ENCODE peak calls at places on chromosomes 2 and 18, in ten cellular contexts. One of them, this sample, is unnamed.

GRCh38 chr2:79097843-79098242 is 10.1 kb upstream of the REG1B start:
- DNase-seq in iris pigment epithelial cell: no peak
- DNase-seq in kidney glomerular epithelial cell: no peak
- DNase-seq in fibroblast of gingiva: no peak
- DNase-seq in GM03348: no peak
- DNase-seq in HCEC 1CT: no peak
- DNase-seq in adrenal gland: no peak
- DNase-seq in GM12865: no peak
- DNase-seq in activated effector memory CD4-positive, alpha-beta T cell treated with Interleukin-2 at 50 U/mL for 16 hours: no peak
- DNase-seq in T-helper 2 cell treated with Interferon-gamma antibody and Interleukin-4, amounts not matched to agents 5 μg/mL and 100 μg/mL, for 36 hours: no peak
- DNase-seq in this sample: no peak

GRCh38 chr2:226079677-226080076 is 680.2 kb downstream of the NYAP2 start:
- DNase-seq in iris pigment epithelial cell: peak
- DNase-seq in kidney glomerular epithelial cell: peak
- DNase-seq in fibroblast of gingiva: no peak
- DNase-seq in GM03348: peak
- DNase-seq in HCEC 1CT: peak
- DNase-seq in adrenal gland: no peak
- DNase-seq in GM12865: no peak
- DNase-seq in activated effector memory CD4-positive, alpha-beta T cell treated with Interleukin-2 at 50 U/mL for 16 hours: no peak
- DNase-seq in T-helper 2 cell treated with Interferon-gamma antibody and Interleukin-4, amounts not matched to agents 5 μg/mL and 100 μg/mL, for 36 hours: no peak
- DNase-seq in this sample: peak

GRCh38 chr2:151269798-151270568 is 8.3 kb upstream of the RBM43 start:
- DNase-seq in iris pigment epithelial cell: peak
- DNase-seq in kidney glomerular epithelial cell: no peak
- DNase-seq in fibroblast of gingiva: no peak
- DNase-seq in GM03348: no peak
- DNase-seq in HCEC 1CT: no peak
- DNase-seq in adrenal gland: no peak
- DNase-seq in GM12865: no peak
- DNase-seq in activated effector memory CD4-positive, alpha-beta T cell treated with Interleukin-2 at 50 U/mL for 16 hours: no peak
- DNase-seq in T-helper 2 cell treated with Interferon-gamma antibody and Interleukin-4, amounts not matched to agents 5 μg/mL and 100 μg/mL, for 36 hours: no peak
- DNase-seq in this sample: no peak

GRCh38 chr18:37274309-37274987 is 291.1 kb downstream of the CELF4 start:
- DNase-seq in iris pigment epithelial cell: no peak
- DNase-seq in kidney glomerular epithelial cell: no peak
- DNase-seq in fibroblast of gingiva: no peak
- DNase-seq in GM03348: no peak
- DNase-seq in HCEC 1CT: no peak
- DNase-seq in adrenal gland: no peak
- DNase-seq in GM12865: no peak
- DNase-seq in activated effector memory CD4-positive, alpha-beta T cell treated with Interleukin-2 at 50 U/mL for 16 hours: no peak
- DNase-seq in T-helper 2 cell treated with Interferon-gamma antibody and Interleukin-4, amounts not matched to agents 5 μg/mL and 100 μg/mL, for 36 hours: no peak
- DNase-seq in this sample: no peak

GRCh38 chr18:14747513-14748474 is at the start of gene ANKRD30B:
- DNase-seq in iris pigment epithelial cell: no peak
- DNase-seq in kidney glomerular epithelial cell: no peak
- DNase-seq in fibroblast of gingiva: peak
- DNase-seq in GM03348: peak
- DNase-seq in HCEC 1CT: no peak
- DNase-seq in adrenal gland: peak
- DNase-seq in GM12865: no peak
- DNase-seq in activated effector memory CD4-positive, alpha-beta T cell treated with Interleukin-2 at 50 U/mL for 16 hours: no peak
- DNase-seq in T-helper 2 cell treated with Interferon-gamma antibody and Interleukin-4, amounts not matched to agents 5 μg/mL and 100 μg/mL, for 36 hours: no peak
- DNase-seq in this sample: no peak

GRCh38 chr2:40251146-40251545 is 200.7 kb downstream of the SLC8A1 start:
- DNase-seq in iris pigment epithelial cell: no peak
- DNase-seq in kidney glomerular epithelial cell: peak
- DNase-seq in fibroblast of gingiva: no peak
- DNase-seq in GM03348: no peak
- DNase-seq in HCEC 1CT: no peak
- DNase-seq in adrenal gland: no peak
- DNase-seq in GM12865: no peak
- DNase-seq in activated effector memory CD4-positive, alpha-beta T cell treated with Interleukin-2 at 50 U/mL for 16 hours: no peak
- DNase-seq in T-helper 2 cell treated with Interferon-gamma antibody and Interleukin-4, amounts not matched to agents 5 μg/mL and 100 μg/mL, for 36 hours: no peak
- DNase-seq in this sample: no peak

GRCh38 chr2:217077841-217078407 is 218.1 kb upstream of the TNP1 start:
- DNase-seq in iris pigment epithelial cell: peak
- DNase-seq in kidney glomerular epithelial cell: peak
- DNase-seq in fibroblast of gingiva: no peak
- DNase-seq in GM03348: peak
- DNase-seq in HCEC 1CT: peak
- DNase-seq in adrenal gland: no peak
- DNase-seq in GM12865: no peak
- DNase-seq in activated effector memory CD4-positive, alpha-beta T cell treated with Interleukin-2 at 50 U/mL for 16 hours: no peak
- DNase-seq in T-helper 2 cell treated with Interferon-gamma antibody and Interleukin-4, amounts not matched to agents 5 μg/mL and 100 μg/mL, for 36 hours: no peak
- DNase-seq in this sample: peak

GRCh38 chr18:78980777-78981651 is 1.4 kb downstream of the SALL3 start:
- DNase-seq in iris pigment epithelial cell: no peak
- DNase-seq in kidney glomerular epithelial cell: no peak
- DNase-seq in fibroblast of gingiva: no peak
- DNase-seq in GM03348: no peak
- DNase-seq in HCEC 1CT: no peak
- DNase-seq in adrenal gland: no peak
- DNase-seq in GM12865: no peak
- DNase-seq in activated effector memory CD4-positive, alpha-beta T cell treated with Interleukin-2 at 50 U/mL for 16 hours: no peak
- DNase-seq in T-helper 2 cell treated with Interferon-gamma antibody and Interleukin-4, amounts not matched to agents 5 μg/mL and 100 μg/mL, for 36 hours: no peak
- DNase-seq in this sample: no peak

GRCh38 chr2:130288467-130289403 is 54.0 kb upstream of the IMP4 start:
- DNase-seq in iris pigment epithelial cell: peak
- DNase-seq in kidney glomerular epithelial cell: no peak
- DNase-seq in fibroblast of gingiva: no peak
- DNase-seq in GM03348: no peak
- DNase-seq in HCEC 1CT: no peak
- DNase-seq in adrenal gland: no peak
- DNase-seq in GM12865: no peak
- DNase-seq in activated effector memory CD4-positive, alpha-beta T cell treated with Interleukin-2 at 50 U/mL for 16 hours: no peak
- DNase-seq in T-helper 2 cell treated with Interferon-gamma antibody and Interleukin-4, amounts not matched to agents 5 μg/mL and 100 μg/mL, for 36 hours: no peak
- DNase-seq in this sample: no peak

GRCh38 chr2:62423883-62424458 is 82.0 kb downstream of the TMEM17 start:
- DNase-seq in iris pigment epithelial cell: no peak
- DNase-seq in kidney glomerular epithelial cell: no peak
- DNase-seq in fibroblast of gingiva: no peak
- DNase-seq in GM03348: no peak
- DNase-seq in HCEC 1CT: no peak
- DNase-seq in adrenal gland: no peak
- DNase-seq in GM12865: no peak
- DNase-seq in activated effector memory CD4-positive, alpha-beta T cell treated with Interleukin-2 at 50 U/mL for 16 hours: no peak
- DNase-seq in T-helper 2 cell treated with Interferon-gamma antibody and Interleukin-4, amounts not matched to agents 5 μg/mL and 100 μg/mL, for 36 hours: no peak
- DNase-seq in this sample: no peak

GRCh38 chr2:150781142-150781541 is 293.7 kb upstream of the RND3 start:
- DNase-seq in iris pigment epithelial cell: no peak
- DNase-seq in kidney glomerular epithelial cell: no peak
- DNase-seq in fibroblast of gingiva: no peak
- DNase-seq in GM03348: no peak
- DNase-seq in HCEC 1CT: no peak
- DNase-seq in adrenal gland: no peak
- DNase-seq in GM12865: no peak
- DNase-seq in activated effector memory CD4-positive, alpha-beta T cell treated with Interleukin-2 at 50 U/mL for 16 hours: no peak
- DNase-seq in T-helper 2 cell treated with Interferon-gamma antibody and Interleukin-4, amounts not matched to agents 5 μg/mL and 100 μg/mL, for 36 hours: no peak
- DNase-seq in this sample: no peak

GRCh38 chr2:40220177-40220925 is 231.5 kb downstream of the SLC8A1 start:
- DNase-seq in iris pigment epithelial cell: no peak
- DNase-seq in kidney glomerular epithelial cell: peak
- DNase-seq in fibroblast of gingiva: peak
- DNase-seq in GM03348: peak
- DNase-seq in HCEC 1CT: peak
- DNase-seq in adrenal gland: no peak
- DNase-seq in GM12865: no peak
- DNase-seq in activated effector memory CD4-positive, alpha-beta T cell treated with Interleukin-2 at 50 U/mL for 16 hours: no peak
- DNase-seq in T-helper 2 cell treated with Interferon-gamma antibody and Interleukin-4, amounts not matched to agents 5 μg/mL and 100 μg/mL, for 36 hours: no peak
- DNase-seq in this sample: peak

GRCh38 chr2:3635171-3636008 is 22.6 kb upstream of the ALLC start:
- DNase-seq in iris pigment epithelial cell: no peak
- DNase-seq in kidney glomerular epithelial cell: no peak
- DNase-seq in fibroblast of gingiva: no peak
- DNase-seq in GM03348: no peak
- DNase-seq in HCEC 1CT: no peak
- DNase-seq in adrenal gland: peak
- DNase-seq in GM12865: no peak
- DNase-seq in activated effector memory CD4-positive, alpha-beta T cell treated with Interleukin-2 at 50 U/mL for 16 hours: no peak
- DNase-seq in T-helper 2 cell treated with Interferon-gamma antibody and Interleukin-4, amounts not matched to agents 5 μg/mL and 100 μg/mL, for 36 hours: no peak
- DNase-seq in this sample: no peak

This sample was measured in fibroblast of mammary gland.